ENCODE peak calls at places on chromosomes 16 and 17, in nine cellular contexts. G is A549, A is WTC11, O is HepG2, J is H1, C is K562, R is SK-N-SH, Z is endothelial cell of umbilical vein, T is HCT116. H is an unnamed sample.

GRCh38 chr17:10618202-10618635 is 38.9 kb downstream of the MYH3 start:
- DNase-seq in T (peak), C (peak), A (peak), Z (peak), O (peak), G (peak), R (peak), J (peak), H (peak)

GRCh38 chr17:19728114-19728495 is 11.7 kb upstream of the SLC47A2 start:
- DNase-seq in T (no peak), A (no peak), C (no peak), J (no peak), G (no peak), Z (peak), O (peak), R (peak), H (no peak)

GRCh38 chr17:64306850-64307463 is 43.9 kb upstream of the TEX2 start:
- DNase-seq in A (peak), R (peak), O (peak), Z (peak), G (peak), T (peak), J (peak), C (peak), H (peak)

GRCh38 chr16:71648921-71649320 is 22.9 kb downstream of the MARVELD3 start:
- DNase-seq in A (no peak), G (peak), C (no peak), R (no peak), O (peak), J (no peak), Z (no peak), T (no peak), H (peak)

GRCh38 chr17:7634384-7634783 is 4.4 kb downstream of the SHBG start:
- DNase-seq in Z (peak), O (no peak), T (no peak), R (peak), A (peak), J (no peak), G (peak), C (peak), H (peak)

GRCh38 chr16:51818342-51818944 is 667.4 kb upstream of the SALL1 start:
- DNase-seq in C (no peak), Z (no peak), R (peak), O (peak), J (peak), G (no peak), T (no peak), A (peak), H (peak)

GRCh38 chr17:20315321-20315720 is 152.0 kb downstream of the LGALS9B start:
- DNase-seq in C (no peak), Z (no peak), J (no peak), G (no peak), A (no peak), T (no peak), O (no peak), R (no peak), H (no peak)

GRCh38 chr17:79361221-79361734 is 249.6 kb downstream of the RBFOX3 start:
- DNase-seq in C (no peak), J (no peak), T (no peak), A (no peak), O (no peak), G (no peak), Z (no peak), R (no peak), H (no peak)

GRCh38 chr16:8944113-8944765 is 19.5 kb downstream of the USP7 start:
- DNase-seq in C (no peak), Z (no peak), R (no peak), J (no peak), G (no peak), T (no peak), O (no peak), A (no peak), H (peak)

GRCh38 chr17:4480929-4481898 is 17.5 kb upstream of the SPNS2 start:
- DNase-seq in T (no peak), C (no peak), G (no peak), R (no peak), Z (no peak), A (no peak), O (no peak), J (no peak), H (peak)

GRCh38 chr17:17344507-17345293 is 41.5 kb downstream of the NT5M start:
- DNase-seq in Z (no peak), C (no peak), O (peak), A (no peak), G (no peak), R (no peak), J (no peak), T (no peak), H (no peak)

GRCh38 chr17:8753976-8754440 is 4.3 kb downstream of the SPDYE4 start:
- DNase-seq in J (no peak), A (no peak), O (peak), G (peak), T (peak), Z (peak), C (no peak), R (no peak), H (peak)

GRCh38 chr17:63986842-63987615 is 11.1 kb upstream of the PRR29 start:
- DNase-seq in J (no peak), R (no peak), O (no peak), T (no peak), G (no peak), A (no peak), C (no peak), Z (peak), H (no peak)

GRCh38 chr16:53911506-53911905 is 207.6 kb downstream of the FTO start:
- DNase-seq in T (no peak), Z (peak), C (no peak), G (no peak), O (no peak), J (no peak), R (no peak), A (no peak), H (peak)

GRCh38 chr16:89378947-89379771 is 111.2 kb downstream of the ANKRD11 start:
- DNase-seq in C (no peak), T (no peak), G (no peak), Z (no peak), J (no peak), A (no peak), O (no peak), R (no peak), H (no peak)

GRCh38 chr17:78597923-78598545 is 20.8 kb upstream of the DNAH17 start:
- DNase-seq in G (no peak), J (no peak), O (no peak), T (no peak), C (no peak), A (no peak), R (no peak), Z (no peak), H (peak)

GRCh38 chr16:90026135-90026534 is 6.9 kb upstream of the DBNDD1 start:
- DNase-seq in J (no peak), A (no peak), T (no peak), R (no peak), Z (no peak), C (no peak), O (no peak), G (no peak), H (peak)

GRCh38 chr17:9658593-9659211 is 13.4 kb downstream of the USP43 start:
- DNase-seq in R (no peak), O (no peak), T (no peak), C (no peak), J (no peak), Z (no peak), G (no peak), A (no peak), H (no peak)

GRCh38 chr17:27577884-27578717 is 52.9 kb upstream of the LGALS9 start:
- DNase-seq in O (no peak), A (no peak), T (no peak), G (no peak), C (no peak), R (peak), J (no peak), Z (no peak), H (no peak)

GRCh38 chr16:66042341-66042740 is 324.1 kb upstream of the CDH5 start:
- DNase-seq in O (no peak), T (no peak), A (no peak), J (no peak), G (no peak), Z (no peak), C (no peak), R (no peak), H (no peak)

GRCh38 chr17:72940511-72940910 is 152.0 kb downstream of the SLC39A11 start:
- DNase-seq in T (no peak), A (no peak), C (no peak), O (no peak), Z (no peak), J (no peak), G (no peak), R (no peak), H (no peak)

GRCh38 chr16:19331794-19332193 is 46.3 kb downstream of the CLEC19A start:
- DNase-seq in G (no peak), O (no peak), Z (no peak), T (no peak), R (no peak), C (no peak), J (no peak), A (no peak), H (no peak)

GRCh38 chr17:75271233-75271954 is 363 bp upstream of the MIF4GD start:
- DNase-seq in Z (peak), C (peak), T (no peak), R (peak), G (peak), O (peak), J (no peak), A (peak), H (peak)

GRCh38 chr16:89217388-89218191 is at the start of gene ZNF778:
- DNase-seq in R (peak), C (peak), T (peak), Z (peak), G (peak), A (peak), O (peak), J (no peak), H (peak)

GRCh38 chr17:66310528-66311148 is 8.2 kb downstream of the PRKCA start:
- DNase-seq in A (peak), G (no peak), O (no peak), Z (no peak), C (no peak), T (no peak), R (no peak), J (no peak), H (peak)

GRCh38 chr17:75524971-75525805 is at the start of gene LLGL2:
- DNase-seq in C (peak), Z (peak), J (no peak), R (peak), T (peak), O (peak), G (peak), A (peak), H (peak)

GRCh38 chr17:82567286-82567685 is 47.8 kb downstream of the FOXK2 start:
- DNase-seq in J (no peak), R (peak), C (no peak), G (no peak), T (no peak), O (no peak), Z (no peak), A (no peak), H (no peak)

GRCh38 chr17:38942641-38943040 is 17.2 kb downstream of the LASP1NB start:
- DNase-seq in Z (no peak), J (no peak), R (no peak), G (no peak), A (no peak), C (no peak), T (no peak), O (no peak), H (no peak)

GRCh38 chr17:79745641-79746105 is 14.9 kb downstream of the ENPP7 start:
- DNase-seq in T (peak), A (no peak), Z (no peak), O (no peak), C (no peak), J (no peak), R (no peak), G (no peak), H (no peak)

GRCh38 chr17:14594690-14595089 is 293.8 kb downstream of the HS3ST3B1 start:
- DNase-seq in A (no peak), O (no peak), C (no peak), J (no peak), R (no peak), G (no peak), Z (no peak), T (no peak), H (no peak)

GRCh38 chr16:86626966-86627365 is 48.6 kb downstream of the FOXL1 start:
- DNase-seq in Z (no peak), A (no peak), G (no peak), J (no peak), O (no peak), R (no peak), T (no peak), C (no peak), H (no peak)

GRCh38 chr17:79769596-79770520 is 8.1 kb upstream of the CBX2 start:
- DNase-seq in T (no peak), O (no peak), A (no peak), C (no peak), R (no peak), J (no peak), G (peak), Z (no peak), H (no peak)

GRCh38 chr16:66054095-66054494 is 312.4 kb upstream of the CDH5 start:
- DNase-seq in C (no peak), A (no peak), R (no peak), Z (no peak), J (no peak), O (no peak), T (no peak), G (no peak), H (no peak)

GRCh38 chr16:46900464-46901235 is 16.5 kb downstream of the GPT2 start:
- DNase-seq in O (no peak), A (no peak), Z (no peak), G (no peak), R (no peak), C (no peak), T (no peak), J (no peak), H (no peak)

GRCh38 chr16:31216116-31216469 is 842 bp downstream of the PYDC1 start:
- DNase-seq in C (no peak), O (no peak), R (no peak), A (no peak), Z (no peak), T (no peak), G (no peak), J (no peak), H (no peak)

GRCh38 chr17:77281904-77282367 is 141.2 kb downstream of the SEC14L1 start:
- DNase-seq in R (no peak), O (no peak), T (no peak), G (peak), J (no peak), Z (no peak), C (no peak), A (peak), H (no peak)
- TF ChIP-seq MAX in R (no peak), O (no peak), T (no peak), G (peak), J (no peak), Z (no peak), C (no peak), A (no peak), H (no peak)

GRCh38 chr16:50265716-50266336 is 525 bp upstream of the ADCY7 start:
- DNase-seq in A (no peak), R (no peak), G (no peak), O (no peak), J (no peak), T (no peak), C (no peak), Z (no peak), H (no peak)

GRCh38 chr16:50266337-50267091 is at the start of gene ADCY7:
- DNase-seq in O (no peak), Z (peak), T (peak), J (no peak), R (peak), G (no peak), A (peak), C (peak), H (peak)

GRCh38 chr16:50267151-50267631 is 840 bp downstream of the ADCY7 start:
- DNase-seq in J (no peak), Z (no peak), A (no peak), G (no peak), T (no peak), R (peak), C (no peak), O (no peak), H (peak)

GRCh38 chr16:50263940-50264929 is 2.1 kb upstream of the ADCY7 start:
- DNase-seq in Z (no peak), J (no peak), T (no peak), A (no peak), O (peak), G (no peak), R (no peak), C (no peak), H (peak)

DNA sequence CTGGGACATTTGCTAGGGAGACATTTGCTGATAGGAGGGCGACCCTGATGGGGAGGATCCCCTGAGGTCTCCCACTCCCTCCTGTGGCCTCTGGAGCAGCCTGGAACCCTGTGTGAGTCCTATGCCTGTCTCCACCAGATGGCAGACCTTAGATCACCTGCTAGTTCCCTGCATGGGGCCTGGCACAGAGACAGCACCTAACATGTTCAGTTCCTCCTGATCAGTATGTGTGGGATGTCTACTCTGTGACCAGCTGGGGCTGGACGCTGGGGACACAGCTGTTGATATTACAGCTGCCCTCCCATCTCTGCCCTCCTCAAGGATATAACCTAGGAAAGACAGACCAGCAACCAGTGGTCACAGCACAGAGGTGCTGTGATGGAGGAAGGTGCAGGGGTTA is 1.1 kb upstream of the ADCY7 start:
- DNase-seq in J (no peak), O (peak), A (no peak), R (peak), C (peak), T (peak), Z (no peak), G (no peak), H (peak)
- TF ChIP-seq CTCF in J (peak), O (peak), A (no peak), R (peak), C (peak), T (peak), Z (no peak), G (no peak), H (peak)

GRCh38 chr17:49487202-49487601 is 7.9 kb upstream of the NGFR start:
- DNase-seq in A (peak), J (no peak), R (no peak), T (no peak), C (no peak), G (no peak), O (no peak), Z (no peak), H (no peak)

GRCh38 chr17:49491370-49491769 is 3.7 kb upstream of the NGFR start:
- DNase-seq in A (no peak), R (no peak), G (no peak), Z (no peak), C (no peak), T (no peak), O (no peak), J (no peak), H (no peak)

GRCh38 chr17:49490271-49490670 is 4.8 kb upstream of the NGFR start:
- DNase-seq in C (no peak), J (no peak), O (no peak), T (no peak), G (no peak), Z (no peak), A (no peak), R (no peak), H (no peak)

GRCh38 chr17:49488612-49489011 is 6.5 kb upstream of the NGFR start:
- DNase-seq in C (no peak), J (no peak), T (no peak), A (no peak), R (no peak), G (no peak), O (no peak), Z (no peak), H (no peak)

GRCh38 chr17:49489348-49489747 is 5.7 kb upstream of the NGFR start:
- DNase-seq in Z (no peak), J (no peak), T (no peak), C (no peak), O (no peak), R (no peak), G (no peak), A (no peak), H (no peak)
- TF ChIP-seq MAX in Z (no peak), J (no peak), T (no peak), C (no peak), O (no peak), R (no peak), G (no peak), A (no peak), H (no peak)

GRCh38 chr16:87747626-87748025 is 18.2 kb downstream of the KLHDC4 start:
- DNase-seq in J (no peak), G (no peak), O (no peak), Z (no peak), A (peak), R (no peak), C (no peak), T (no peak), H (no peak)
- TF ChIP-seq CTCF in J (peak), G (no peak), O (peak), Z (no peak), A (no peak), R (no peak), C (peak), T (no peak), H (no peak)